ENCODE peak calls at places on chromosomes 2 and 18, in nine cellular contexts. One of them, this sample, is unnamed.

GRCh38 chr2:201414099-201415023 is 36.9 kb downstream of the TRAK2 start:
- DNase-seq in stomach: no peak
- DNase-seq in spleen: no peak
- DNase-seq in small intestine: no peak
- DNase-seq in foreskin fibroblast: peak; percentile 74
- DNase-seq in astrocyte of the spinal cord: peak; percentile 64
- DNase-seq in breast epithelium: no peak
- DNase-seq in AG04450: no peak
- DNase-seq in HFF-Myc: no peak
- DNase-seq in this sample: no peak

GRCh38 chr2:109402180-109402579 is 211.6 kb downstream of the SEPTIN10 start:
- DNase-seq in stomach: no peak
- DNase-seq in spleen: no peak
- DNase-seq in small intestine: no peak
- DNase-seq in foreskin fibroblast: no peak
- DNase-seq in astrocyte of the spinal cord: peak; percentile 30
- DNase-seq in breast epithelium: no peak
- DNase-seq in AG04450: no peak
- DNase-seq in HFF-Myc: no peak
- DNase-seq in this sample: no peak

GRCh38 chr2:237978058-237978712 is 11.4 kb downstream of the UBE2F start:
- DNase-seq in stomach: peak; percentile 17
- DNase-seq in spleen: no peak
- DNase-seq in small intestine: no peak
- DNase-seq in foreskin fibroblast: peak; percentile 86
- DNase-seq in astrocyte of the spinal cord: no peak
- DNase-seq in breast epithelium: no peak
- DNase-seq in AG04450: no peak
- DNase-seq in HFF-Myc: no peak
- DNase-seq in this sample: no peak

GRCh38 chr2:234795272-234795920 is 156.4 kb upstream of the SH3BP4 start:
- DNase-seq in stomach: no peak
- DNase-seq in spleen: no peak
- DNase-seq in small intestine: no peak
- DNase-seq in foreskin fibroblast: no peak
- DNase-seq in astrocyte of the spinal cord: peak; percentile 61
- DNase-seq in breast epithelium: no peak
- DNase-seq in AG04450: no peak
- DNase-seq in HFF-Myc: no peak
- DNase-seq in this sample: no peak

GRCh38 chr2:230068658-230069080 is at the start of gene SLC16A14:
- DNase-seq in stomach: no peak
- DNase-seq in spleen: no peak
- DNase-seq in small intestine: peak; percentile 47
- DNase-seq in foreskin fibroblast: peak; percentile 62
- DNase-seq in astrocyte of the spinal cord: peak; percentile 63
- DNase-seq in breast epithelium: no peak
- DNase-seq in AG04450: peak; percentile 16
- DNase-seq in HFF-Myc: peak; percentile 24
- DNase-seq in this sample: no peak

GRCh38 chr2:160332318-160332717 is 132.2 kb upstream of the ITGB6 start:
- DNase-seq in stomach: no peak
- DNase-seq in spleen: no peak
- DNase-seq in small intestine: peak; percentile 19
- DNase-seq in foreskin fibroblast: peak; percentile 44
- DNase-seq in astrocyte of the spinal cord: peak; percentile 35
- DNase-seq in breast epithelium: no peak
- DNase-seq in AG04450: no peak
- DNase-seq in HFF-Myc: no peak
- DNase-seq in this sample: no peak

GRCh38 chr2:33266467-33266866 is 210.0 kb upstream of the RASGRP3 start:
- DNase-seq in stomach: no peak
- DNase-seq in spleen: no peak
- DNase-seq in small intestine: no peak
- DNase-seq in foreskin fibroblast: no peak
- DNase-seq in astrocyte of the spinal cord: no peak
- DNase-seq in breast epithelium: no peak
- DNase-seq in AG04450: no peak
- DNase-seq in HFF-Myc: no peak
- DNase-seq in this sample: no peak

GRCh38 chr2:28589746-28590463 is 94.0 kb downstream of the PLB1 start:
- DNase-seq in stomach: no peak
- DNase-seq in spleen: peak; percentile 55
- DNase-seq in small intestine: no peak
- DNase-seq in foreskin fibroblast: no peak
- DNase-seq in astrocyte of the spinal cord: no peak
- DNase-seq in breast epithelium: peak; percentile 30
- DNase-seq in AG04450: no peak
- DNase-seq in HFF-Myc: no peak
- DNase-seq in this sample: no peak

GRCh38 chr18:59357928-59358327 is 1.1 kb downstream of the LMAN1 start:
- DNase-seq in stomach: no peak
- DNase-seq in spleen: no peak
- DNase-seq in small intestine: peak; percentile 84
- DNase-seq in foreskin fibroblast: peak; percentile 83
- DNase-seq in astrocyte of the spinal cord: peak; percentile 77
- DNase-seq in breast epithelium: no peak
- DNase-seq in AG04450: peak; percentile 20
- DNase-seq in HFF-Myc: no peak
- DNase-seq in this sample: peak; percentile 36

GRCh38 chr2:160407393-160408204 is 86.0 kb downstream of the RBMS1 start:
- DNase-seq in stomach: peak; percentile 53
- DNase-seq in spleen: peak; percentile 95
- DNase-seq in small intestine: peak; percentile 43
- DNase-seq in foreskin fibroblast: peak; percentile 85
- DNase-seq in astrocyte of the spinal cord: peak; percentile 55
- DNase-seq in breast epithelium: peak; percentile 53
- DNase-seq in AG04450: no peak
- DNase-seq in HFF-Myc: no peak
- DNase-seq in this sample: peak; percentile 31

GRCh38 chr2:218286570-218287459 is 5.5 kb downstream of the TMBIM1 start:
- DNase-seq in stomach: peak; percentile 93
- DNase-seq in spleen: peak; percentile 91
- DNase-seq in small intestine: peak; percentile 100
- DNase-seq in foreskin fibroblast: peak; percentile 97
- DNase-seq in astrocyte of the spinal cord: peak; percentile 95
- DNase-seq in breast epithelium: peak; percentile 77
- DNase-seq in AG04450: peak; percentile 84
- DNase-seq in HFF-Myc: peak; percentile 89
- DNase-seq in this sample: peak; percentile 94
- H3K4me3 ChIP-seq in stomach: peak overlapping the region; percentile 46
- H3K4me3 ChIP-seq in spleen: peak overlapping the region; percentile 34
- H3K4me3 ChIP-seq in small intestine: peak overlapping the region; percentile 44
- H3K4me3 ChIP-seq in foreskin fibroblast: peak overlapping the region; percentile 71
- H3K4me3 ChIP-seq in astrocyte of the spinal cord: peak overlapping the region; percentile 46
- H3K4me3 ChIP-seq in breast epithelium: peak overlapping the region; percentile 63
- H3K4me3 ChIP-seq in AG04450: peak overlapping the region; percentile 64
- H3K4me3 ChIP-seq in HFF-Myc: peak overlapping the region; percentile 44
- H3K4me3 ChIP-seq in this sample: peak overlapping the region; percentile 52

DNA sequence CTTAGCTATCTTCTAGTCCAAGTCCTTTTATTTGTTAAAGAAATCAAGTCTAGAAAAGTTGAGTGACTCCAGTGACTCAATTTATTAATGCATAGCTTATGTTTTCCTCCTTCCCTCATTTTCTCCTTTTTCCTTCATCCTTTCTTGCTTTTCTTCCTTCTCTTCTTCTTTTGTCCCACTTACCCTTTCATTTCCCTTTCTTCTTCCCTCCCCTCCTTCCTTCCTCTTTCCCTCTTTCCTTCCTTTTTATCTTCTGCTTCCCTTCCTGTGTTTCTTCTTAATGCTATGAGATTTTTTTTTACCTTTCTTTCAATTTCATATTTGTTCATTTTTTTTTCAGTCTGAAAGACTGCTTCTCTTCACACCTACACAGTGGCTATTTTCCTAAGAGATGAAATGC is 555.5 kb downstream of the PIK3C3 start:
- DNase-seq in stomach: no peak
- DNase-seq in spleen: no peak
- DNase-seq in small intestine: no peak
- DNase-seq in foreskin fibroblast: no peak
- DNase-seq in astrocyte of the spinal cord: no peak
- DNase-seq in breast epithelium: no peak
- DNase-seq in AG04450: no peak
- DNase-seq in HFF-Myc: no peak
- DNase-seq in this sample: no peak
- H3K4me3 ChIP-seq in stomach: no peak overlapping the region
- H3K4me3 ChIP-seq in spleen: no peak overlapping the region
- H3K4me3 ChIP-seq in small intestine: no peak overlapping the region
- H3K4me3 ChIP-seq in foreskin fibroblast: no peak overlapping the region
- H3K4me3 ChIP-seq in astrocyte of the spinal cord: no peak overlapping the region
- H3K4me3 ChIP-seq in breast epithelium: no peak overlapping the region
- H3K4me3 ChIP-seq in AG04450: no peak overlapping the region
- H3K4me3 ChIP-seq in HFF-Myc: no peak overlapping the region
- H3K4me3 ChIP-seq in this sample: no peak overlapping the region

GRCh38 chr2:143850084-143850483 is 669.8 kb downstream of the ZEB2 start:
- DNase-seq in stomach: no peak
- DNase-seq in spleen: no peak
- DNase-seq in small intestine: no peak
- DNase-seq in foreskin fibroblast: no peak
- DNase-seq in astrocyte of the spinal cord: no peak
- DNase-seq in breast epithelium: no peak
- DNase-seq in AG04450: no peak
- DNase-seq in HFF-Myc: no peak
- DNase-seq in this sample: no peak

GRCh38 chr2:143843696-143844095 is 676.2 kb downstream of the ZEB2 start:
- DNase-seq in stomach: no peak
- DNase-seq in spleen: no peak
- DNase-seq in small intestine: no peak
- DNase-seq in foreskin fibroblast: no peak
- DNase-seq in astrocyte of the spinal cord: no peak
- DNase-seq in breast epithelium: no peak
- DNase-seq in AG04450: no peak
- DNase-seq in HFF-Myc: no peak
- DNase-seq in this sample: no peak

GRCh38 chr2:143844986-143845385 is 674.9 kb downstream of the ZEB2 start:
- DNase-seq in stomach: no peak
- DNase-seq in spleen: no peak
- DNase-seq in small intestine: no peak
- DNase-seq in foreskin fibroblast: peak; percentile 35
- DNase-seq in astrocyte of the spinal cord: no peak
- DNase-seq in breast epithelium: no peak
- DNase-seq in AG04450: no peak
- DNase-seq in HFF-Myc: no peak
- DNase-seq in this sample: no peak

GRCh38 chr2:143842836-143843235 is 677.1 kb downstream of the ZEB2 start:
- DNase-seq in stomach: no peak
- DNase-seq in spleen: no peak
- DNase-seq in small intestine: no peak
- DNase-seq in foreskin fibroblast: peak; percentile 33
- DNase-seq in astrocyte of the spinal cord: no peak
- DNase-seq in breast epithelium: no peak
- DNase-seq in AG04450: no peak
- DNase-seq in HFF-Myc: no peak
- DNase-seq in this sample: no peak

DNA sequence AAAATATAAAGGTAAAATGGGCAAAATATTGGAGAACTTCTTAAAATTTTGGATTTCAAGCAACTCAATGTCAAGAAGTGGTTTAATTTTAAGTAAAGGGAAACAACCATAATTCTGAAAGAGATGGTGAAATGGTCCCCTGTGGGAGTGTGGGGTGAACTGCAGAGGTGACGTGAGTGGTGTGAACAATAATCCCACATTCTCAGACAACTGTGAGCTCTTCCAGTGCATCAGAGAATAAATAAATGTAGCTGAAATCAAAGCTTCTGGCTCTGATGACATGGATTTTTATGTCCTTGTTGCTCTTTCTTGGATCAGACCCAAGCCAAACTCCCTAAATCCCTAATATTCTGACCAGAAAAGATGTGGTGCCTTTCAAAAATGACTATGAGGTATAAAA is 672.7 kb downstream of the ZEB2 start:
- DNase-seq in stomach: no peak
- DNase-seq in spleen: no peak
- DNase-seq in small intestine: no peak
- DNase-seq in foreskin fibroblast: peak; percentile 21
- DNase-seq in astrocyte of the spinal cord: no peak
- DNase-seq in breast epithelium: no peak
- DNase-seq in AG04450: no peak
- DNase-seq in HFF-Myc: no peak
- DNase-seq in this sample: peak; percentile 55
- H3K4me3 ChIP-seq in stomach: no peak overlapping the region
- H3K4me3 ChIP-seq in spleen: no peak overlapping the region
- H3K4me3 ChIP-seq in small intestine: no peak overlapping the region
- H3K4me3 ChIP-seq in foreskin fibroblast: no peak overlapping the region
- H3K4me3 ChIP-seq in astrocyte of the spinal cord: no peak overlapping the region
- H3K4me3 ChIP-seq in breast epithelium: no peak overlapping the region
- H3K4me3 ChIP-seq in AG04450: no peak overlapping the region
- H3K4me3 ChIP-seq in HFF-Myc: no peak overlapping the region
- H3K4me3 ChIP-seq in this sample: no peak overlapping the region

DNA sequence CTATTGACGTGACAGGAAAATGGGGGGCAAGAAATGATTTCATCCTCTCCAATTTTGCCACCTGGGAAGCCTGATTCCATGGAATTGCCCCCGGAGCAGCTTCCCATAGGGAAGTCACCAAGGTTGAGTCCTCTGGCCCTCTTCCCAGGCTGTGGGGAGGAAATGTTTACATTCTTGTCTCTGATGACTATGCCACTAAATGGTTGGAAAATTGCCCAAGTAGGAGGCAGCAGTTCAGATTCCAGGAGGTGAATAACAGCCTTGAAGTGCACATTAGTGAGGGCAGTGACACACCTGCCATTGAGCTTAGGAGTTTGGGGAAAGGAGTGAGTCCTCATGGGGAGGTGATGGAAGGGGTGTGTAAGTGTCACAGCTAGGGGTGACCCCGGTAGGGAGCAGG is 449.2 kb upstream of the DCC start:
- DNase-seq in stomach: peak; percentile 73
- DNase-seq in spleen: no peak
- DNase-seq in small intestine: peak; percentile 90
- DNase-seq in foreskin fibroblast: peak; percentile 0
- DNase-seq in astrocyte of the spinal cord: peak; percentile 70
- DNase-seq in breast epithelium: peak; percentile 58
- DNase-seq in AG04450: no peak
- DNase-seq in HFF-Myc: no peak
- DNase-seq in this sample: no peak
- H3K4me3 ChIP-seq in stomach: no peak overlapping the region
- H3K4me3 ChIP-seq in spleen: no peak overlapping the region
- H3K4me3 ChIP-seq in small intestine: no peak overlapping the region
- H3K4me3 ChIP-seq in foreskin fibroblast: no peak overlapping the region
- H3K4me3 ChIP-seq in astrocyte of the spinal cord: no peak overlapping the region
- H3K4me3 ChIP-seq in breast epithelium: no peak overlapping the region
- H3K4me3 ChIP-seq in AG04450: no peak overlapping the region
- H3K4me3 ChIP-seq in HFF-Myc: no peak overlapping the region
- H3K4me3 ChIP-seq in this sample: no peak overlapping the region

DNA sequence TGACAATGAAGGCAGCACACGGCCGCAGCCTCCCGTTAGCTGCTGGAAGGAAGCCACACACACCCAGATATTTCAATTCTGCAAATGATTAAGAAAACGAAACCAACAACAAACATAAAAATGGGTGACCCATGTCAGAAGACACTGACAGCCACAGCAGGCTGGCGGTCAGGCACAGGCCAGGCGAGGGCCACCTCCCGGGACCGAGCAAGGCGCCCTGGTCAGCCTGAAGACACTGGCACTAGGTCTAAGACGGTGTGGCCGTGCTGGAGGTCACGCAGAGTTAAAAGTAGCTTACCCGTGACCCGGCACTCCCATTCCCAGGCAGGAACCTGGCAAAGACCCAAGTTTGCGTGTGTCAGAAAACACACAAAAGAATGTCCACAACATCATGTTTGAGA is 81.6 kb downstream of the HDAC4 start:
- DNase-seq in stomach: peak; percentile 63
- DNase-seq in spleen: peak; percentile 83
- DNase-seq in small intestine: peak; percentile 63
- DNase-seq in foreskin fibroblast: peak; percentile 52
- DNase-seq in astrocyte of the spinal cord: peak; percentile 75
- DNase-seq in breast epithelium: peak; percentile 54
- DNase-seq in AG04450: no peak
- DNase-seq in HFF-Myc: no peak
- DNase-seq in this sample: no peak
- H3K4me3 ChIP-seq in stomach: peak overlapping the region; percentile 15
- H3K4me3 ChIP-seq in spleen: no peak overlapping the region
- H3K4me3 ChIP-seq in small intestine: peak overlapping the region; percentile 26
- H3K4me3 ChIP-seq in foreskin fibroblast: no peak overlapping the region
- H3K4me3 ChIP-seq in astrocyte of the spinal cord: peak overlapping the region; percentile 23
- H3K4me3 ChIP-seq in breast epithelium: peak overlapping the region; percentile 54
- H3K4me3 ChIP-seq in AG04450: no peak overlapping the region
- H3K4me3 ChIP-seq in HFF-Myc: no peak overlapping the region
- H3K4me3 ChIP-seq in this sample: peak overlapping the region; percentile 17

This sample was measured in skeletal muscle cell.